ENCODE peak calls at places on chromosomes 16 and 17, in four cellular contexts. O is OCI-LY7, C is right atrium auricular region, I is COR-L47. L is an unnamed sample.

GRCh38 chr17:47257651-47258339 is 4.2 kb downstream of the ITGB3 start:
- DNase-seq in C (no peak), O (no peak), I (no peak), L (no peak)

GRCh38 chr16:78127130-78127529 is 27.7 kb downstream of the WWOX start:
- DNase-seq in I (no peak), C (no peak), O (no peak), L (no peak)

GRCh38 chr17:55845385-55845784 is 94.5 kb downstream of the PCTP start:
- DNase-seq in I (no peak), O (no peak), C (peak), L (no peak)

GRCh38 chr17:33520404-33521032 is 227.4 kb upstream of the ASIC2 start:
- DNase-seq in O (peak), C (no peak), I (no peak), L (peak)

GRCh38 chr17:57599271-57600045 is 145.6 kb downstream of the CCDC182 start:
- DNase-seq in I (no peak), O (peak), C (no peak), L (no peak)

GRCh38 chr17:77666881-77667395 is 291.6 kb upstream of the TNRC6C start:
- DNase-seq in C (no peak), O (peak), I (no peak), L (no peak)

GRCh38 chr17:34556384-34556783 is 23.0 kb upstream of the TMEM132E start:
- DNase-seq in C (no peak), O (no peak), I (no peak), L (no peak)

GRCh38 chr16:71542377-71542776 is 16.2 kb downstream of the CHST4 start:
- DNase-seq in C (no peak), O (peak), I (peak), L (no peak)